ENCODE peak calls at places on chromosomes 11 and 22, in four cellular contexts. U is stomach; O is cardiac muscle cell; H is CD4-positive, CD25-positive, alpha-beta regulatory T cell. A is an unnamed sample. For H3K27me3, the result is how much of the 10 kb centered on the place peaks cover.

GRCh38 chr11:419248-420005 is 4.6 kb upstream of the SIGIRR start:
- DNase-seq in U (no peak), O (no peak), H (no peak), A (no peak)

GRCh38 chr11:117535870-117536411 is 208.3 kb downstream of the CEP164 start:
- DNase-seq in O (no peak), H (no peak), U (no peak), A (no peak)

GRCh38 chr11:75518204-75518549 is 7.6 kb downstream of the GDPD5 start:
- DNase-seq in H (no peak), O (no peak), U (no peak), A (no peak)

GRCh38 chr11:92886243-92886905 is 83.1 kb upstream of the MTNR1B start:
- DNase-seq in U (no peak), H (no peak), O (peak), A (no peak)

GRCh38 chr11:61472868-61473267 is 35.7 kb upstream of the LRRC10B start:
- DNase-seq in H (no peak), O (peak), U (no peak), A (no peak)

GRCh38 chr22:42692239-42693054 is 28.2 kb downstream of the A4GALT start:
- DNase-seq in O (no peak), H (no peak), U (no peak), A (no peak)

GRCh38 chr11:121452609-121453150 is at the start of gene SORL1-AS1:
- DNase-seq in O (no peak), U (no peak), H (peak), A (peak)

GRCh38 chr11:102220728-102221467 is 96.4 kb upstream of the BIRC3 start:
- DNase-seq in O (no peak), U (no peak), H (no peak), A (no peak)

GRCh38 chr11:78664606-78665005 is 89.9 kb upstream of the NARS2 start:
- DNase-seq in U (no peak), O (no peak), H (no peak), A (no peak)

GRCh38 chr22:32328306-32329201 is 29.1 kb upstream of the RFPL3 start:
- DNase-seq in U (peak), O (no peak), H (no peak), A (no peak)

GRCh38 chr22:35777335-35777975 is 59.8 kb downstream of the APOL5 start:
- DNase-seq in U (no peak), O (peak), H (no peak), A (no peak)

GRCh38 chr22:24564376-24565058 is 8.7 kb downstream of the SNRPD3 start:
- DNase-seq in H (no peak), O (peak), U (no peak), A (no peak)

GRCh38 chr22:45907378-45907777 is 69.6 kb downstream of the WNT7B start:
- DNase-seq in H (no peak), U (no peak), O (no peak), A (no peak)

GRCh38 chr11:27059431-27059830 is 18.8 kb downstream of the BBOX1 start:
- DNase-seq in O (no peak), H (no peak), U (no peak), A (no peak)

GRCh38 chr11:73240190-73240781 is 22.2 kb downstream of the P2RY2 start:
- DNase-seq in U (no peak), H (no peak), O (peak), A (no peak)

GRCh38 chr22:50486561-50487289 is at the start of gene MIOX:
- DNase-seq in O (no peak), H (no peak), U (no peak), A (no peak)

GRCh38 chr11:35141034-35141433 is 2.1 kb downstream of the CD44 start:
- DNase-seq in U (no peak), H (no peak), O (no peak), A (no peak)

GRCh38 chr22:38417252-38418060 is 37.5 kb downstream of the KCNJ4 start:
- DNase-seq in U (peak), O (no peak), H (no peak), A (no peak)

GRCh38 chr22:27686534-27686933 is 115.0 kb downstream of the MN1 start:
- DNase-seq in O (peak), U (peak), H (no peak), A (no peak)

GRCh38 chr11:128331317-128331716 is 256.0 kb downstream of the ETS1 start:
- DNase-seq in H (no peak), O (no peak), U (no peak), A (peak)

GRCh38 chr22:27673839-27674238 is 127.7 kb downstream of the MN1 start:
- DNase-seq in O (no peak), U (no peak), H (no peak), A (no peak)

GRCh38 chr11:21066030-21066429 is 396.6 kb downstream of the NELL1 start:
- DNase-seq in H (no peak), U (no peak), O (no peak), A (no peak)

GRCh38 chr11:62925308-62925707 is 4.1 kb upstream of the CHRM1 start:
- DNase-seq in O (no peak), H (no peak), U (no peak), A (no peak)

GRCh38 chr11:103110406-103110805 is 1.2 kb downstream of the DYNC2H1 start:
- DNase-seq in O (peak), U (no peak), H (peak), A (no peak)

GRCh38 chr11:84824624-84825023 is 802.5 kb downstream of the DLG2 start:
- DNase-seq in O (no peak), H (no peak), U (no peak), A (no peak)

GRCh38 chr22:19942071-19942885 is 660 bp upstream of the TXNRD2 start:
- DNase-seq in O (peak), U (no peak), H (no peak), A (no peak)

GRCh38 chr11:115632061-115632460 is 127.8 kb upstream of the CADM1 start:
- DNase-seq in O (no peak), U (no peak), H (no peak), A (no peak)

GRCh38 chr11:111798279-111798678 is 32.1 kb upstream of the PPP2R1B start:
- DNase-seq in O (no peak), H (no peak), U (no peak), A (no peak)

GRCh38 chr11:84313830-84314359 is 1027.7 kb upstream of the CCDC90B start:
- DNase-seq in U (no peak), H (no peak), O (no peak), A (no peak)

GRCh38 chr11:74905326-74905725 is 43.6 kb downstream of the XRRA1 start:
- DNase-seq in O (peak), H (no peak), U (no peak), A (no peak)

GRCh38 chr11:94649925-94650623 is 82.9 kb downstream of the PIWIL4 start:
- DNase-seq in U (no peak), O (no peak), H (no peak), A (no peak)

GRCh38 chr22:19448076-19448607 is 631 bp upstream of the C22orf39 start:
- DNase-seq in U (peak), O (peak), H (no peak), A (no peak)

GRCh38 chr11:76978239-76978638 is 56.0 kb upstream of the B3GNT6 start:
- DNase-seq in H (no peak), O (no peak), U (no peak), A (no peak)

GRCh38 chr11:130192845-130193267 is 33.3 kb downstream of the ST14 start:
- DNase-seq in O (no peak), U (no peak), H (no peak), A (no peak)

GRCh38 chr11:78562398-78562797 is 12.3 kb downstream of the NARS2 start:
- DNase-seq in O (peak), U (no peak), H (no peak), A (no peak)

GRCh38 chr11:128575956-128576340 is 11.4 kb downstream of the ETS1 start:
- DNase-seq in U (no peak), O (peak), H (no peak), A (no peak)

GRCh38 chr22:37609240-37610152 is 862 bp downstream of the GGA1 start:
- DNase-seq in U (no peak), H (no peak), O (no peak), A (no peak)

GRCh38 chr11:73139476-73140198 is 2.5 kb downstream of the FCHSD2 start:
- DNase-seq in U (no peak), H (no peak), O (peak), A (no peak)

GRCh38 chr11:4482445-4482844 is at the start of gene OR52K1:
- DNase-seq in O (no peak), U (no peak), H (no peak), A (no peak)

GRCh38 chr11:19592842-19593241 is 119.8 kb upstream of the NAV2 start:
- DNase-seq in H (no peak), U (no peak), O (peak), A (no peak)
- H3K27me3 ChIP-seq in H (under half), U (under half), O (half or more), A (under half)

GRCh38 chr11:18771266-18772035 is 20.1 kb downstream of the PTPN5 start:
- DNase-seq in H (no peak), U (no peak), O (no peak), A (no peak)
- H3K27me3 ChIP-seq in H (under half), U (under half), O (under half), A (under half)

DNA sequence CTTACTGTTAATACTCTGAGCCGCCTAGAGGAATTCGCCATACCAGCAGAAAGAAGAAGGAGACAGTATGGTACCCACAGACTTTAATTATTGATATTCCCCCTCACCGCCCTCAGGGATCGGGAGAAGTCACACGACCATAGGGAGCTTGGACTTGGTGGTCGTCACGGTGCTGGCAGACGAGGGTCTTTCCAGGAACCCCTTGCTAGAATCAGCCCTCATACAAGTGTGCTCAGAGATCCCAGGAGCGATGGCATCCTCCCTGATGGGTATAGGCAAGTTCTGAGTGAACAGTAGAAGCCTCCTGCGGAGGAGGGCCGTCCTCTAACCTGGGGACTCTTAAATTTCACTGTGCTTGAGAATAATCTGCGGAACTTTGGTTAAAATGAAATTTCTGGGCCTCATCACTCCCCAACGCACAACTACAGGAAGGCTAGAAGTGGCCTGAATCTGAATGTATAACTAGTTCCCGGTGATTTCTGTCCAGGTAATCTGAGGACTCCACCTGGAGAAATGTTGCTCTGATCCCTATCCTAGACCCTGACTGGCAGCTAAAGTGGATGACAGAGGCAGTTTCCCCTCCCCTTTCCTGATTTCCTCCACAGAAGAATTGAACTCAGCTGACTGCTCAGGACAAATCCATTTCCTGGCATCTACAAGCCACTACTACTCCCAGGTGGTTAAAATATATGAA is 4.5 kb downstream of the VSIG2 start:
- DNase-seq in U (no peak), O (no peak), H (no peak), A (no peak)
- H3K27me3 ChIP-seq in U (under half), O (half or more), H (under half), A (under half)

DNA sequence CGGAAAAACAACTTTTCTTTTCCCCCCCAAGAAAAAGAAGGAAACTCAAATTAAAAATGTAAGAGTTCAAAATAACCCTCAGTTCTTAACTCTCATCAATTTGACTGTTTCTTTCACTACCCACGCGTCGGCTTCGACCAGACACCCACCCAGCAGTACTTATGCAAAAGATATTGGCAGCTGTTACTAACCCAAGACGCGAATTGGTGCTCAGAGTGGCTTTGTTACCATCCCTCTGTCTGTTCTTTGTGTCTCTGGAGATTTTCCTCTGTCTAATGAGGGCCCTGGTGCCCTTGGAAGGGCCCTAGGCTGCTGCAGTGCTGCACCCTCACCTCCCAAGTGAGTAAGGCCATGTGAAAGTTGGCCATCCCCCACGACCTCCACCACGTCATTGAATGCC is 180.5 kb upstream of the NECTIN1 start:
- DNase-seq in U (no peak), O (no peak), H (no peak), A (no peak)
- H3K27me3 ChIP-seq in U (under half), O (under half), H (under half), A (under half)

GRCh38 chr22:22182218-22182989 is 62.2 kb upstream of the VPREB1 start:
- DNase-seq in H (no peak), U (no peak), O (no peak), A (no peak)

GRCh38 chr22:22184277-22184807 is 60.2 kb upstream of the VPREB1 start:
- DNase-seq in O (no peak), H (no peak), U (no peak), A (no peak)

GRCh38 chr22:22180738-22181514 is 63.7 kb upstream of the VPREB1 start:
- DNase-seq in U (no peak), H (no peak), O (no peak), A (no peak)

GRCh38 chr22:22181515-22181959 is 63.0 kb upstream of the VPREB1 start:
- DNase-seq in H (no peak), O (no peak), U (no peak), A (no peak)

DNA sequence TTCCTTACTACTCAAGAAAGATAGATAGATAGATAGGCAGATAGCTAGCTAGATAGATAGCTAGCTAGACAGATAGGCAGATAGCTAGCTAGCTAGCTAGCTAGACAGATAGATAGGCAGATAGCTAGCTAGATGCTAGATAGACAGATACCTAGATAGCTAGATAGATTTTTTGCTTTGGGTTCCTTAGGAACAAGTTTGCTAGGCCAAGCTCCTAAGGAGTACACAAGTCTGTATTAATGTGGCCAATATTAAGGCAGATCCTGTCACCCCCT is 61.7 kb upstream of the VPREB1 start:
- DNase-seq in U (no peak), O (no peak), H (no peak), A (no peak)
- H3K27me3 ChIP-seq in U (under half), O (half or more), H (under half), A (under half)

GRCh38 chr22:22368516-22368915 is 123.9 kb downstream of the VPREB1 start:
- DNase-seq in U (no peak), O (no peak), H (no peak), A (no peak)
- H3K27me3 ChIP-seq in U (under half), O (under half), H (under half), A (under half)

DNA sequence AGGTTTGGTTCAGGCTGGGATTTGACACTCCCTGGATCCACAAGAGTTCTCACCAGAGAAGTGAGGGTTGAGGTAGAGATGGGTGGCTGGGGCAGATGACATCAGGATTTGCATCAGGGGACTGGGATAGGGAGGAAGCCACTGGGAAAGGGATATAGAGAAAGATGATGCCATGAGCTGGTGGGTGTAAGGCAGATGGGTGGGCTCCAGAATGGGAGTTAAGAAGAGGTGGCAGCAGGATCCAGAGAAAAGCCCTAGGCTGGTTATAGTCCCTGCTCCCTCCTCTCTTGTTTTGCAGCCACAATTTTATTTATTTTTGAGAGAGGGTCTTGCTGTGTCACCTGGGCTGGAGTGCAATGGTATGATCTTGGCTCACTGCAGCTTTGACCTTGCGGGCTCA is 1.8 kb upstream of the C1QTNF4 start:
- DNase-seq in H (no peak), U (no peak), O (no peak), A (no peak)
- H3K27me3 ChIP-seq in H (under half), U (under half), O (under half), A (under half)

A was measured in naive thymus-derived CD4-positive, alpha-beta T cell.